ENCODE peak calls at places on chromosomes 1 and 21, in ten cellular contexts. H is OCI-M1; Q is AG09309; G is tibial artery; F is GM12865; I is stimulated activated CD4-positive, alpha-beta T cell treated with anti-CD3 and anti-CD28 coated beads, Interleukin-2, amount 100 ng/mL, for 4 hours; P is AG08396; W is AG10803; A is SW480; Y is activated naive CD8-positive, alpha-beta T cell treated with anti-CD3 and anti-CD28 coated beads, Interleukin-2, amount 50 U/mL, for 16 hours. T is an unnamed sample.

GRCh38 chr1:97920275-97920831 is 481 bp downstream of the DPYD start:
- DNase-seq in H (peak), Q (no peak), G (peak), F (no peak), I (peak), P (no peak), W (peak), A (peak), Y (peak), T (no peak)

GRCh38 chr1:172220376-172220775 is 200.1 kb upstream of the C1orf105 start:
- DNase-seq in H (peak), Q (no peak), G (no peak), F (no peak), I (no peak), P (no peak), W (no peak), A (no peak), Y (no peak), T (no peak)

GRCh38 chr1:81379430-81379829 is 421.3 kb upstream of the ADGRL2 start:
- DNase-seq in H (no peak), Q (no peak), G (no peak), F (no peak), I (no peak), P (no peak), W (no peak), A (no peak), Y (no peak), T (no peak)

GRCh38 chr1:154759196-154759595 is 110.9 kb downstream of the KCNN3 start:
- DNase-seq in H (no peak), Q (no peak), G (no peak), F (no peak), I (peak), P (no peak), W (no peak), A (no peak), Y (peak), T (no peak)

GRCh38 chr21:34986561-34987533 is 62.3 kb downstream of the RUNX1 start:
- DNase-seq in H (no peak), Q (peak), G (no peak), F (peak), I (peak), P (no peak), W (peak), A (peak), Y (peak), T (peak)

GRCh38 chr1:202201266-202201665 is 7.7 kb downstream of the LGR6 start:
- DNase-seq in H (no peak), Q (no peak), G (no peak), F (no peak), I (no peak), P (no peak), W (no peak), A (no peak), Y (no peak), T (no peak)

GRCh38 chr1:62301726-62302390 is 17.4 kb downstream of the KANK4 start:
- DNase-seq in H (no peak), Q (no peak), G (no peak), F (no peak), I (no peak), P (no peak), W (no peak), A (no peak), Y (no peak), T (no peak)

GRCh38 chr1:199954701-199955100 is 72.8 kb upstream of the NR5A2 start:
- DNase-seq in H (peak), Q (no peak), G (no peak), F (peak), I (no peak), P (no peak), W (no peak), A (no peak), Y (no peak), T (no peak)

GRCh38 chr1:212670301-212670700 is 29.3 kb downstream of the BATF3 start:
- DNase-seq in H (no peak), Q (no peak), G (no peak), F (no peak), I (no peak), P (no peak), W (no peak), A (no peak), Y (no peak), T (no peak)

GRCh38 chr21:41805643-41806042 is 38.8 kb upstream of the RIPK4 start:
- DNase-seq in H (no peak), Q (no peak), G (no peak), F (no peak), I (no peak), P (no peak), W (no peak), A (no peak), Y (no peak), T (no peak)

GRCh38 chr1:88371396-88371795 is 312.7 kb upstream of the PKN2 start:
- DNase-seq in H (no peak), Q (no peak), G (no peak), F (no peak), I (no peak), P (no peak), W (no peak), A (peak), Y (no peak), T (no peak)

GRCh38 chr1:21149862-21150432 is 26.8 kb downstream of the EIF4G3 start:
- DNase-seq in H (no peak), Q (peak), G (no peak), F (no peak), I (no peak), P (peak), W (peak), A (peak), Y (no peak), T (peak)

GRCh38 chr1:209884249-209884648 is 53.8 kb upstream of the SYT14 start:
- DNase-seq in H (no peak), Q (no peak), G (no peak), F (no peak), I (no peak), P (no peak), W (peak), A (no peak), Y (no peak), T (no peak)

GRCh38 chr1:12343823-12344487 is 114.1 kb downstream of the VPS13D start:
- DNase-seq in H (no peak), Q (no peak), G (no peak), F (peak), I (no peak), P (no peak), W (no peak), A (no peak), Y (no peak), T (no peak)

GRCh38 chr21:32770514-32771133 is 931 bp downstream of the PAXBP1 start:
- DNase-seq in H (no peak), Q (no peak), G (peak), F (peak), I (no peak), P (no peak), W (peak), A (peak), Y (no peak), T (no peak)

GRCh38 chr1:76234061-76234460 is 159.5 kb downstream of the ST6GALNAC3 start:
- DNase-seq in H (no peak), Q (no peak), G (no peak), F (no peak), I (no peak), P (no peak), W (no peak), A (no peak), Y (no peak), T (no peak)

GRCh38 chr1:72557446-72558049 is 275.2 kb upstream of the NEGR1 start:
- DNase-seq in H (peak), Q (no peak), G (no peak), F (peak), I (no peak), P (peak), W (peak), A (no peak), Y (no peak), T (peak)

GRCh38 chr1:69858534-69858933 is 290.8 kb downstream of the LRRC7 start:
- DNase-seq in H (no peak), Q (no peak), G (no peak), F (no peak), I (no peak), P (no peak), W (no peak), A (no peak), Y (no peak), T (no peak)

GRCh38 chr1:167791281-167792209 is 69.8 kb downstream of the MPZL1 start:
- DNase-seq in H (no peak), Q (peak), G (peak), F (no peak), I (no peak), P (peak), W (peak), A (no peak), Y (no peak), T (peak)

GRCh38 chr21:38925923-38926322 is 120.2 kb downstream of the ETS2 start:
- DNase-seq in H (no peak), Q (peak), G (peak), F (no peak), I (no peak), P (peak), W (peak), A (peak), Y (no peak), T (peak)

GRCh38 chr1:75996196-75996595 is 64.0 kb upstream of the ASB17 start:
- DNase-seq in H (no peak), Q (no peak), G (no peak), F (no peak), I (no peak), P (no peak), W (peak), A (no peak), Y (no peak), T (no peak)

GRCh38 chr1:156096640-156097391 is 14.6 kb upstream of the MEX3A start:
- DNase-seq in H (peak), Q (no peak), G (peak), F (peak), I (peak), P (peak), W (peak), A (peak), Y (peak), T (no peak)

GRCh38 chr1:26838474-26839338 is 12.2 kb downstream of the ZDHHC18 start:
- DNase-seq in H (no peak), Q (no peak), G (no peak), F (peak), I (no peak), P (no peak), W (no peak), A (no peak), Y (no peak), T (no peak)

GRCh38 chr1:41447995-41448770 is 36.3 kb downstream of the EDN2 start:
- DNase-seq in H (no peak), Q (no peak), G (no peak), F (no peak), I (no peak), P (no peak), W (peak), A (no peak), Y (no peak), T (no peak)

GRCh38 chr1:109883248-109883955 is 27.2 kb upstream of the CSF1 start:
- DNase-seq in H (no peak), Q (no peak), G (peak), F (no peak), I (no peak), P (no peak), W (no peak), A (no peak), Y (no peak), T (no peak)

GRCh38 chr1:201261771-201262547 is 21.3 kb upstream of the PKP1 start:
- DNase-seq in H (no peak), Q (no peak), G (no peak), F (no peak), I (no peak), P (no peak), W (peak), A (no peak), Y (no peak), T (no peak)

GRCh38 chr1:17984510-17985085 is 123.0 kb upstream of the IGSF21 start:
- DNase-seq in H (peak), Q (no peak), G (no peak), F (peak), I (no peak), P (no peak), W (no peak), A (peak), Y (no peak), T (no peak)

GRCh38 chr1:40384413-40384762 is 10.9 kb downstream of the SMAP2 start:
- DNase-seq in H (peak), Q (no peak), G (no peak), F (peak), I (no peak), P (no peak), W (no peak), A (no peak), Y (no peak), T (no peak)

GRCh38 chr1:147837845-147838363 is 64.7 kb upstream of the GJA8 start:
- DNase-seq in H (peak), Q (no peak), G (no peak), F (no peak), I (no peak), P (no peak), W (no peak), A (no peak), Y (no peak), T (no peak)

GRCh38 chr21:42429856-42430255 is 26.2 kb downstream of the UBASH3A start:
- DNase-seq in H (no peak), Q (no peak), G (no peak), F (no peak), I (no peak), P (no peak), W (no peak), A (no peak), Y (no peak), T (no peak)

GRCh38 chr1:29447368-29447767 is 211.0 kb downstream of the PTPRU start:
- DNase-seq in H (no peak), Q (no peak), G (no peak), F (no peak), I (no peak), P (no peak), W (no peak), A (no peak), Y (no peak), T (no peak)

GRCh38 chr1:79353224-79353623 is 346.7 kb upstream of the ADGRL4 start:
- DNase-seq in H (peak), Q (peak), G (peak), F (peak), I (no peak), P (peak), W (peak), A (peak), Y (no peak), T (peak)

GRCh38 chr1:220370041-220370700 is 97.9 kb upstream of the RAB3GAP2 start:
- DNase-seq in H (no peak), Q (peak), G (no peak), F (no peak), I (no peak), P (peak), W (peak), A (peak), Y (no peak), T (peak)

GRCh38 chr1:4880621-4881020 is 226.2 kb downstream of the AJAP1 start:
- DNase-seq in H (no peak), Q (no peak), G (no peak), F (no peak), I (no peak), P (no peak), W (no peak), A (no peak), Y (no peak), T (no peak)